ENCODE peak calls at places on chromosome 7, in five cellular contexts. S is K562, V is A549, P is GM12878, W is HepG2. U is an unnamed sample. For H3K4me1, the result is how much of the 10 kb centered on the place peaks cover.

GRCh38 chr7:27133409-27134157 is 3.0 kb upstream of the HOXA4 start:
- DNase-seq in V (peak), W (peak), S (no peak), P (no peak), U (no peak)

GRCh38 chr7:112596260-112596659 is 115.5 kb downstream of the LSMEM1 start:
- DNase-seq in P (no peak), V (no peak), S (no peak), W (no peak), U (no peak)

GRCh38 chr7:50649259-50649885 is 84.2 kb upstream of the DDC start:
- DNase-seq in S (no peak), W (no peak), P (no peak), V (no peak), U (no peak)

GRCh38 chr7:464712-465461 is 54.8 kb downstream of the PDGFA start:
- DNase-seq in S (no peak), V (no peak), W (peak), P (no peak), U (peak)

GRCh38 chr7:101631224-101631714 is 2.2 kb upstream of the MYL10 start:
- DNase-seq in V (no peak), S (no peak), P (no peak), W (no peak), U (peak)

GRCh38 chr7:28627263-28627653 is 214.9 kb downstream of the CREB5 start:
- DNase-seq in W (no peak), S (no peak), V (no peak), P (no peak), U (no peak)

GRCh38 chr7:32378991-32379390 is 111.2 kb downstream of the LSM5 start:
- DNase-seq in S (no peak), W (no peak), P (no peak), V (no peak), U (no peak)

GRCh38 chr7:32239764-32240163 is 169.6 kb upstream of the PDE1C start:
- DNase-seq in V (no peak), S (no peak), P (no peak), W (no peak), U (no peak)

GRCh38 chr7:39709768-39710291 is 86.5 kb downstream of the RALA start:
- DNase-seq in V (no peak), P (peak), S (no peak), W (no peak), U (peak)

GRCh38 chr7:149454750-149455149 is 6.1 kb downstream of the ZNF777 start:
- DNase-seq in S (no peak), V (no peak), W (no peak), P (no peak), U (no peak)

GRCh38 chr7:153835712-153836265 is 216.4 kb upstream of the DPP6 start:
- DNase-seq in S (no peak), V (no peak), P (no peak), W (no peak), U (no peak)

GRCh38 chr7:26375604-26376207 is 84.0 kb downstream of the SNX10 start:
- DNase-seq in S (no peak), V (no peak), W (no peak), P (no peak), U (peak)

GRCh38 chr7:50812847-50813475 is 30.3 kb upstream of the GRB10 start:
- DNase-seq in P (no peak), S (no peak), W (peak), V (peak), U (peak)

GRCh38 chr7:8149222-8149621 is 112.7 kb downstream of the ICA1 start:
- DNase-seq in S (no peak), W (no peak), P (no peak), V (no peak), U (peak)

GRCh38 chr7:28128608-28129007 is 52.0 kb downstream of the JAZF1 start:
- DNase-seq in V (no peak), S (no peak), P (no peak), W (no peak), U (peak)

DNA sequence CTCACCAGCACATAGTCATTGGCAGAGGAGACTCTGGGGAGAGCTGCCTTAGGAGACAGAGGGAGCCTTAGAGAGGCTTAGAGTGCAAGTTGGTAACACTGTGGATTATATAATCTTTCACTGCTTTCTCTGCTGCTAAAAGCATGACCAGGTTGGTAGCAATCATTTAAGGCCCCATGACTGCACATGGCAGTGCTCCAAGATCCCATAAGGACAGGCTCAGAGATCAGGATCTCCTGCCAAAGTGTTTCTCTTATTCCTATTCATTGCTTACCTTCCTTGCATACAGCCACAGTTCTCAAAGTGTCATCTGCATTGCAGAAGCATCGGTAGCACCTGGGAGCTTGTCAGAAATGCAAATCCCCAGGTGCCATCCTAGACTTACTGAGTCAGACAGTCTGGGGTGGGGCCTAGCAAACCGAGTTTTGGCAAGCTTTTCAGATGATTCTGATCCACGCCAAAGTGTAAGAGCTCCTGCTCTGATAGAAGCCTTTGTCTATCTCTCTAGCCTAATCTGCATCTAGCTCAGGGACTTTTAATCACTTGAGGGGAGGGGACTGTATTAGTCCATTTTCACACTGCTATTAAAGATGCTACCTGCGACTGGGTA is 489.0 kb upstream of the AUTS2 start:
- DNase-seq in V (no peak), W (no peak), S (no peak), P (no peak), U (no peak)
- H3K4me2 ChIP-seq in V (no peak), W (no peak), S (no peak), P (no peak), U (no peak)

GRCh38 chr7:106071999-106072714 is 40.0 kb downstream of the SYPL1 start:
- DNase-seq in V (no peak), P (no peak), W (peak), S (peak), U (peak)
- H3K4me1 ChIP-seq in V (under half), P (half or more), W (half or more), S (under half), U (under half)

GRCh38 chr7:156999611-157000046 is 10.8 kb downstream of the MNX1 start:
- DNase-seq in V (no peak), P (no peak), W (no peak), S (peak), U (no peak)
- TF ChIP-seq MYC in V (no peak), P (no peak), W (no peak), S (no peak), U (no peak)

DNA sequence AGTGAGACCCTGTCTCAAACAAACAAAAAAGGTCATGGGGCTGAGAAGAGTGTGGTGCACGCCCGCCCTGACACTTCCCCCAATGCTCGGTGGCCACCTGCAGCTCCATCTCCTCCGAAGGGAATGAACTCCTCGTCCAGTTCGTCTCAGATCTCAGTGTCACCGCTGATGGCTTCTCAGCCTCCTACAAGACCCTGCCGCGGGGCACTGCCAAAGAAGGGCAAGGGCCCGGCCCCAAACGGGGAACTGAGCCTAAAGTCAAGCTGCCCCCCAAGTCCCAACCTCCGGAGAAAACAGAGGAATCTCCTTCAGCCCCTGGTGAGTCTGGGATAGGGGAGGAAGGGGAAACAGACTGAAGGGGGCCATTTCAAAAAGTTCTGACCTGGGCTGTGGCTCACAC is 4.2 kb downstream of the PCOLCE start:
- DNase-seq in S (no peak), V (no peak), P (no peak), W (no peak), U (no peak)
- H3K4me2 ChIP-seq in S (no peak), V (peak), P (no peak), W (no peak), U (no peak)

GRCh38 chr7:114966156-114966555 is 44.3 kb downstream of the MDFIC start:
- DNase-seq in V (no peak), S (no peak), P (no peak), W (no peak), U (no peak)
- H3K4me1 ChIP-seq in V (under half), S (under half), P (under half), W (under half), U (under half)

DNA sequence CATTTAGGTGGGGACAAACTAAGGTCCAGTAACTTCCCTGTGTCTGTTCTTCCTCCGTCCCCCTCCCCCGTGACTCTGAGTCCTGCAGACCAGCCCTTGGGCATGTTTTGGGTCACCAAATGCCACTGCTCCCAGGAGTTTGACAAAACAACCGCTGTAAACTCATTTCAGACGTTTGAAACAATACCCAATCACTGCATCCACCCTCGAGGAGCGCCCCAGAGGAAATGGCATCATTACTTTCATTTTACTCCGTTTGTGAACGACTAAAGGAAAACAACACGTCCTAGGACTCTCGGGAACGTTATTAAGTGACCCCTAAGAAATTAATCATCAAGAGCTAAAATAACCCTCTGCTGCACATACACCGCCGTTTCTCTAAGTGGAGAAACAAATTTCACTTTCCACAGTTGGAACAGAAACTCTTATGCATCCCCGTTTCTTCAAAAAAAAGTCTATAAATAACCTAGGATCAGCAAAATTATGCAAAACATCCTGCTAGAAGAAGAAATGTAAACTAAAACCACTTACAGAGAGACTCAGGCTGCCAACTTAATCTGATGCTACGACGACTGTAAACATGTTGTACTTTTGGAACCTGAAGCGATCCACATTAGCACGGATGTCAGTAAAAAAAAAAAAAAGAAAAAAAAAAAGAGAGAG is 109.9 kb upstream of the EFCAB10 start:
- DNase-seq in S (no peak), W (no peak), P (no peak), V (no peak), U (peak)
- TF ChIP-seq MYC in S (no peak), W (no peak), P (no peak), V (no peak), U (no peak)